ENCODE peak calls at places on chromosome 18, in nine cellular contexts. C is CD8-positive, alpha-beta memory T cell; D is osteoblast; G is AG04450; X is gastrocnemius medialis; I is lung; J is stomach; B is HepG2; R is uterus. Z is an unnamed sample.

GRCh38 chr18:74796928-74797576 is 199.4 kb downstream of the ZNF407 start:
- DNase-seq in G (peak), R (no peak), D (no peak), J (no peak), C (no peak), I (no peak), B (peak), X (no peak), Z (peak)

GRCh38 chr18:21803495-21803894 is 62.9 kb downstream of the MIB1 start:
- DNase-seq in D (no peak), J (no peak), I (no peak), X (no peak), G (no peak), C (no peak), B (peak), R (no peak), Z (no peak)

GRCh38 chr18:28153485-28154065 is 23.4 kb downstream of the CDH2 start:
- DNase-seq in D (no peak), B (no peak), J (no peak), I (no peak), R (no peak), X (no peak), G (no peak), C (no peak), Z (no peak)

GRCh38 chr18:67924656-67925055 is 408.1 kb upstream of the DSEL start:
- DNase-seq in J (no peak), X (no peak), R (no peak), B (no peak), D (no peak), I (no peak), C (no peak), G (no peak), Z (no peak)

GRCh38 chr18:35460719-35461118 is 37.0 kb downstream of the INO80C start:
- DNase-seq in I (no peak), G (peak), R (no peak), D (no peak), C (no peak), B (no peak), J (no peak), X (no peak), Z (no peak)

GRCh38 chr18:55073116-55073515 is 113.9 kb upstream of the CCDC68 start:
- DNase-seq in X (no peak), B (no peak), G (no peak), J (no peak), D (no peak), I (no peak), R (no peak), C (no peak), Z (no peak)

GRCh38 chr18:36829362-36830140 is 624 bp downstream of the KIAA1328 start:
- DNase-seq in D (peak), B (peak), G (no peak), C (no peak), R (no peak), J (no peak), X (no peak), I (no peak), Z (no peak)

GRCh38 chr18:55320399-55321255 is 267.4 kb downstream of the TCF4 start:
- DNase-seq in B (no peak), X (no peak), R (no peak), G (no peak), D (peak), C (no peak), J (no peak), I (no peak), Z (no peak)

GRCh38 chr18:74529378-74529777 is 4.9 kb upstream of the CNDP1 start:
- DNase-seq in I (no peak), R (no peak), B (no peak), C (no peak), X (no peak), J (peak), G (no peak), D (no peak), Z (no peak)

DNA sequence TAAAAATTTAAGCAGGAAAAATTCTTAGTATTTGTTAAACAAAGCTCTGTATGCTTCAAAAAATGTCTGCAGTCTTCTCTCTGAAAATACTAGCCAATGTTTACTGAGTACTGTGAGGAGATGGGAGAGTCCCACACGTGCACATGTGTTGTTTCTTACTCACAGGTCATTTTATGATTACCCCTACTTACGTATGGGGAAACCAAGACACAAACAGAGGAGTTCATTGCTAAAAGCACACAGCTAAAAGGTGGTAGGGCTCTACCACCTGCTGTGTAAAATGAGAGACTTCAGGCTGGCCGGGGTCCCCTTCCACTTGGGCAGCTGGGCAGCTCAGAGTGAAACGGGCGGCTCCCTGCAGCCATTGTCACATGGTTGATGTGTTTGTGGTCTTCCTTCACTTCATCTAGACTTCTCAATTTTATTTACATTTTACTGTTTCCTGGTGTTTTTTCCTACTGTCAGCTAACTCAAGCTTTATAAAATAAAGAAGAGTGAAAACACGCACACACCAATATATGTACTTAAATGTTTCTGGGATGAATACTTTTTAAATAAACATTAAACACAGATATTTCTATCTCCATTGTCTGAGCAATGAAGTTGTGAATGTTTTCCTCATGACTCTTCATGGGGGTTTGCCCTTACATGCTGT is 71.2 kb downstream of the MBP start:
- DNase-seq in J (no peak), I (no peak), D (peak), R (no peak), B (no peak), X (no peak), G (peak), C (no peak), Z (no peak)
- H3K4me3 ChIP-seq in J (no peak), I (no peak), D (no peak), R (no peak), B (no peak), X (no peak), G (no peak), C (peak), Z (peak)

GRCh38 chr18:961644-962355 is 57.1 kb downstream of the ADCYAP1 start:
- DNase-seq in B (peak), G (peak), X (no peak), C (peak), R (peak), I (no peak), J (no peak), D (peak), Z (peak)
- H3K4me3 ChIP-seq in B (no peak), G (peak), X (peak), C (no peak), R (peak), I (no peak), J (peak), D (peak), Z (peak)

GRCh38 chr18:79986726-79987125 is 1.6 kb downstream of the TXNL4A start:
- DNase-seq in C (no peak), R (no peak), J (no peak), G (no peak), D (peak), B (no peak), X (no peak), I (no peak), Z (no peak)
- H3K4me3 ChIP-seq in C (peak), R (no peak), J (peak), G (peak), D (peak), B (peak), X (no peak), I (no peak), Z (peak)

GRCh38 chr18:12287131-12287681 is 20.8 kb upstream of the TUBB6 start:
- DNase-seq in R (no peak), D (no peak), I (no peak), G (no peak), J (no peak), B (no peak), X (no peak), C (no peak), Z (no peak)
- H3K4me3 ChIP-seq in R (peak), D (peak), I (no peak), G (peak), J (peak), B (no peak), X (peak), C (no peak), Z (no peak)

GRCh38 chr18:23690505-23691068 is 1.3 kb downstream of the LAMA3 start:
- DNase-seq in R (no peak), C (no peak), G (no peak), I (no peak), X (no peak), J (no peak), D (peak), B (no peak), Z (no peak)

GRCh38 chr18:23689031-23689615 is at the start of gene LAMA3:
- DNase-seq in C (peak), R (peak), G (no peak), D (peak), J (peak), B (no peak), X (no peak), I (peak), Z (no peak)

GRCh38 chr18:23684515-23685197 is 4.6 kb upstream of the LAMA3 start:
- DNase-seq in I (no peak), G (no peak), J (no peak), D (peak), B (peak), C (no peak), R (no peak), X (no peak), Z (no peak)

GRCh38 chr18:23689616-23690504 is 607 bp downstream of the LAMA3 start:
- DNase-seq in D (no peak), C (no peak), J (peak), G (no peak), I (no peak), X (no peak), B (no peak), R (peak), Z (no peak)

DNA sequence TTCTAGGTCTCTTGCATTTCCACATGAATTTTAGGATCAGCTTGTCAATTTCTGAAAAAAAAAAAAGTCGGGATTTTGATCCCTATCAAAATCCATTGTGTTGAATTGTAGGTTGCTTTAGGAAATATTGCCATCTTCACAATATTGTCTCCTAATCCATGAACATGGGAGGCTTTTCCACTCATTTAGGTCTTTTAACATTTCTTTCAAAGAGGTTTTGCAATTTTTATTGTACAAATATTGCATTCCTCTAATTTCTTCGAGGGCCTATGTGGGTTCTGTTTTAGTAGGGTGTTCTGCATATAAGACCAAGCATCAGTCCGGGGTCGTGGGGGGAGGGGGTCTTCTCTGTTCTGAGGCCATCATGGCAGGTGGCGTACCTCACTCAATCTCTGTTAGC is 725 bp upstream of the LAMA3 start:
- DNase-seq in B (no peak), R (no peak), J (no peak), C (no peak), D (peak), I (no peak), X (no peak), G (no peak), Z (no peak)
- H3K4me3 ChIP-seq in B (no peak), R (peak), J (peak), C (no peak), D (peak), I (no peak), X (peak), G (no peak), Z (peak)

GRCh38 chr18:58516514-58517285 is 112.2 kb downstream of the ALPK2 start:
- DNase-seq in R (no peak), J (no peak), D (peak), G (no peak), C (no peak), I (no peak), B (no peak), X (no peak), Z (no peak)

GRCh38 chr18:58525928-58526424 is 102.9 kb downstream of the ALPK2 start:
- DNase-seq in X (no peak), J (no peak), I (no peak), B (no peak), D (no peak), R (no peak), C (no peak), G (no peak), Z (no peak)

GRCh38 chr18:58522157-58522556 is 106.7 kb downstream of the ALPK2 start:
- DNase-seq in C (no peak), D (no peak), I (no peak), J (no peak), G (no peak), R (no peak), B (no peak), X (no peak), Z (no peak)

GRCh38 chr18:58525517-58525916 is 103.4 kb downstream of the ALPK2 start:
- DNase-seq in J (no peak), I (no peak), C (no peak), D (no peak), X (no peak), R (no peak), B (no peak), G (peak), Z (no peak)

GRCh38 chr18:58520964-58521363 is 107.9 kb downstream of the ALPK2 start:
- DNase-seq in D (peak), C (no peak), B (no peak), G (no peak), I (no peak), R (no peak), X (peak), J (no peak), Z (no peak)
- H3K4me3 ChIP-seq in D (no peak), C (no peak), B (no peak), G (no peak), I (no peak), R (no peak), X (no peak), J (no peak), Z (no peak)

DNA sequence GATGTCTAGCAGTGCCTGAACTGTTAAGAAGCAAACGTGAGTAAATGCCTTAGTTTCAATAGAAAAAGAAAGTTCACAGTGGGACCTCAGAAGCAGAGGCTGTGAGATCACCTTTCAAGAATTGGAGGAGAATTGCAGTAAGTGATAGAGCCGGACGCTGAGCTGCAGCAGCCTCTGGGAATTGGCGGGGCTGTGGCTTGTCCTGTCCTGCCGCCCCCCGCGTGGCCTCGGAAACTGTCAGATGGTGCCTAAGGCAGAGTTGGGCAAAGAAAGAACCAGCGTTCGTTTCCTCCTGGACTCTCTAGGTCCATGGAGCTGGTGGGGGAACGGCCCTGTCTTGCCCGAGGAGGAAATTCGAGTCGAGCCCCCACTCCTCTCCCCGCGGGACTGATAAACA is 567 bp upstream of the EMILIN2 start:
- DNase-seq in J (no peak), D (peak), G (no peak), X (no peak), B (no peak), R (no peak), C (no peak), I (no peak), Z (no peak)
- H3K4me3 ChIP-seq in J (peak), D (peak), G (peak), X (peak), B (peak), R (peak), C (peak), I (peak), Z (no peak)

DNA sequence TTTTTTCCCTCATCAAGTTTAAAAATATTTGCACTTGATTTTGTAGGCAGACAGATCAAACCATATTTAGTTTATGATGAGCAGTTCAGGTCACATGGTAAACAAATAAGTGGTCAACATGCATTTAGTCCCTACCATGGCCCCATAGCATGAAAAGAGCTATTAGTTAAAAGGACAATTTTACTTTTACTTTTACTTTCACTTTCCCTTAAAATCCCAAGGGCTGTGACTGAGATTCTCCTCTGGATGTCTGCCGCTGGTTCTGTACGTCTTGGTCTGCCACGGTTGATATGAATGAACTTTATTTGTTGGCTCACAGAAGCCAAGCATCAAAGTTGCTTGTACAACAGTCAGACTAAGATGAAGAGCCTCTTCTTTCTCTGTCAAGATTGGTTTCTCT is 626.2 kb upstream of the CDH7 start:
- DNase-seq in X (no peak), G (no peak), B (no peak), C (no peak), R (no peak), I (no peak), D (no peak), J (no peak), Z (no peak)
- H3K4me3 ChIP-seq in X (no peak), G (no peak), B (no peak), C (no peak), R (peak), I (no peak), D (no peak), J (no peak), Z (no peak)

DNA sequence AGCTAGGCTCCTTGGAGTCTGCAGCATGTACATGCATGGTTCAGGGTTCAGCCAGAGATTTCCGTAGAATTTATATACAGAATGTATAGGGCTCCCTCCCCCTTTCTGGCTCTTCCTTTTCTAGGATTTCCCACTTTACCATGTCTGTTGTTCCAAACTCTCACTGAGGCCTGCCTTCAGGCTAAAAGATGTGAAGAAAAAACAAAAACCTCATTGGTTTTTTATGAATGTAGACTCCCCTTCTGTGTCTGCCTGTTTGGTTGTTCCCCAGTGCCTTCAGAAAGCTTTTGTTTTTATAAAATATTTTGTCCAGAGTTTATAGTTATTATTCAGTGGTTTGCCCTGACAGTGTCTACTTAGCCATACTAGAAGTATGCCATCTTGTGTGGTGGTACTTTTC is 3.6 kb downstream of the NDUFV2 start:
- DNase-seq in J (no peak), C (no peak), I (no peak), B (peak), R (no peak), X (no peak), G (no peak), D (peak), Z (no peak)
- H3K4me3 ChIP-seq in J (no peak), C (peak), I (no peak), B (peak), R (no peak), X (peak), G (peak), D (peak), Z (peak)

DNA sequence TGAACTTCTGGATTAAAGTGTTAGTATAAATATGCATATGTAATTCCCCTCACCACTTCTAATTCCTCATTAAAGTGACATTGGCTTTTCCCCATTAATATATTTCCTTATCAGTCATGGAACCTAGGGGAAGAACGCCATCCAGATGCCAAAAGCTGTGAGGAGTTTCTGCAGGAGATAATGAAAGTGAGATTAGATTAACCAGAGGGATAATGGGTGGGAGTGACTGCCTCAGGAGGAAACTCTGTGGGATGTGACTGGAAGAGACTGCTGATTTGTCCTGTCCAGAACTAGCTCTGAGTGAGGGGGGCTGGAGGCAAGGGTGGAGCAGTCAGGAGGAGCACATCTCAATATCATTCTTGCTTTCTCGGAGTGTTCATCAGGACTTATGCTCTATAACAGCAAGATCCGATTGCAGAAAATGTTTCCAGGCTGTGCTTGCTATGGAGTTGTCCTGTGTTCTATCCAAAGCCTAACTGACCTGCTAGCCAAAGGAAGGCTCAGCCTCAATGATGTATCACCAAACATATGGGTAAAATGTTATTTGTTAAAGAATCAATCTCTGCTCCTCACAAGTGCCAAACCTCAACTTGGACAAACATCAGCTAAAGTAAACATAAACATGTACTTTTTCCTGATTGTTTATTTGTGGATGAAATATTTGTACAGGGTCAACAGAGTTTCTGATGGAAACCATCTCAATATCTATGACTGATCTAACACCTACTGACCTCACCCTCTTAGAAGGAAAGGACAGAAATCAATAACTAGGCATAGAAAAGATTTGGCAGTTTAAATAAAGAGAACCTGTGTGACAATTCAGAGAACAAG is 118.5 kb downstream of the ASXL3 start:
- DNase-seq in I (no peak), D (no peak), G (no peak), X (no peak), J (no peak), C (no peak), R (no peak), B (no peak), Z (no peak)
- H3K4me3 ChIP-seq in I (no peak), D (no peak), G (no peak), X (no peak), J (no peak), C (no peak), R (no peak), B (no peak), Z (no peak)